ENCODE peak calls at places on chromosomes 7 and 10, in four cellular contexts. One of them, this sample, is unnamed.

GRCh38 chr7:587769-588168 is 68.1 kb upstream of the PDGFA start:
- DNase-seq in NCI-H1092 treated with DMSO at 0.1 percent for 48 hours: no peak
- DNase-seq in MV-4-11: no peak
- DNase-seq in fibroblast of the aortic adventitia: no peak
- DNase-seq in this sample: no peak

GRCh38 chr10:108598831-108599230 is 1324.5 kb downstream of the XPNPEP1 start:
- DNase-seq in NCI-H1092 treated with DMSO at 0.1 percent for 48 hours: no peak
- DNase-seq in MV-4-11: no peak
- DNase-seq in fibroblast of the aortic adventitia: no peak
- DNase-seq in this sample: no peak

GRCh38 chr7:135664046-135664589 is 1.8 kb downstream of the STMP1 start:
- DNase-seq in NCI-H1092 treated with DMSO at 0.1 percent for 48 hours: no peak
- DNase-seq in MV-4-11: peak; percentile 45
- DNase-seq in fibroblast of the aortic adventitia: peak; percentile 49
- DNase-seq in this sample: no peak

GRCh38 chr7:33062023-33062781 is at the start of gene NT5C3A:
- DNase-seq in NCI-H1092 treated with DMSO at 0.1 percent for 48 hours: peak; percentile 58
- DNase-seq in MV-4-11: no peak
- DNase-seq in fibroblast of the aortic adventitia: peak; percentile 35
- DNase-seq in this sample: peak; percentile 39

GRCh38 chr7:143376396-143376795 is 4.7 kb upstream of the ZYX start:
- DNase-seq in NCI-H1092 treated with DMSO at 0.1 percent for 48 hours: no peak
- DNase-seq in MV-4-11: peak; percentile 41
- DNase-seq in fibroblast of the aortic adventitia: no peak
- DNase-seq in this sample: no peak

GRCh38 chr7:87413951-87414381 is 61.5 kb downstream of the ABCB4 start:
- DNase-seq in NCI-H1092 treated with DMSO at 0.1 percent for 48 hours: no peak
- DNase-seq in MV-4-11: no peak
- DNase-seq in fibroblast of the aortic adventitia: peak; percentile 60
- DNase-seq in this sample: no peak

GRCh38 chr7:27051451-27051850 is 44.3 kb downstream of the HOXA1 start:
- DNase-seq in NCI-H1092 treated with DMSO at 0.1 percent for 48 hours: no peak
- DNase-seq in MV-4-11: no peak
- DNase-seq in fibroblast of the aortic adventitia: peak; percentile 33
- DNase-seq in this sample: no peak

GRCh38 chr7:127209886-127210285 is 42.9 kb downstream of the GRM8 start:
- DNase-seq in NCI-H1092 treated with DMSO at 0.1 percent for 48 hours: no peak
- DNase-seq in MV-4-11: no peak
- DNase-seq in fibroblast of the aortic adventitia: no peak
- DNase-seq in this sample: no peak

GRCh38 chr7:157633465-157634185 is 296.8 kb downstream of the DNAJB6 start:
- DNase-seq in NCI-H1092 treated with DMSO at 0.1 percent for 48 hours: no peak
- DNase-seq in MV-4-11: no peak
- DNase-seq in fibroblast of the aortic adventitia: no peak
- DNase-seq in this sample: no peak

GRCh38 chr7:132154248-132154647 is 422.0 kb downstream of the PLXNA4 start:
- DNase-seq in NCI-H1092 treated with DMSO at 0.1 percent for 48 hours: no peak
- DNase-seq in MV-4-11: no peak
- DNase-seq in fibroblast of the aortic adventitia: no peak
- DNase-seq in this sample: no peak

GRCh38 chr10:60348982-60349381 is 40.7 kb downstream of the ANK3 start:
- DNase-seq in NCI-H1092 treated with DMSO at 0.1 percent for 48 hours: no peak
- DNase-seq in MV-4-11: no peak
- DNase-seq in fibroblast of the aortic adventitia: peak; percentile 72
- DNase-seq in this sample: no peak

GRCh38 chr10:90652519-90652918 is 205.3 kb downstream of the HTR7 start:
- DNase-seq in NCI-H1092 treated with DMSO at 0.1 percent for 48 hours: no peak
- DNase-seq in MV-4-11: no peak
- DNase-seq in fibroblast of the aortic adventitia: peak; percentile 62
- DNase-seq in this sample: no peak

GRCh38 chr7:95691464-95691863 is 80.9 kb upstream of the DYNC1I1 start:
- DNase-seq in NCI-H1092 treated with DMSO at 0.1 percent for 48 hours: no peak
- DNase-seq in MV-4-11: no peak
- DNase-seq in fibroblast of the aortic adventitia: no peak
- DNase-seq in this sample: peak; percentile 47

GRCh38 chr10:63331586-63331985 is 134.2 kb downstream of the JMJD1C start:
- DNase-seq in NCI-H1092 treated with DMSO at 0.1 percent for 48 hours: no peak
- DNase-seq in MV-4-11: peak; percentile 25
- DNase-seq in fibroblast of the aortic adventitia: no peak
- DNase-seq in this sample: no peak

GRCh38 chr10:95423327-95424005 is 132.7 kb upstream of the PDLIM1 start:
- DNase-seq in NCI-H1092 treated with DMSO at 0.1 percent for 48 hours: no peak
- DNase-seq in MV-4-11: no peak
- DNase-seq in fibroblast of the aortic adventitia: no peak
- DNase-seq in this sample: peak; percentile 22

GRCh38 chr10:49761789-49762565 is at the start of gene OGDHL:
- DNase-seq in NCI-H1092 treated with DMSO at 0.1 percent for 48 hours: peak; percentile 58
- DNase-seq in MV-4-11: peak; percentile 54
- DNase-seq in fibroblast of the aortic adventitia: peak; percentile 27
- DNase-seq in this sample: peak; percentile 37

This sample was measured in NCI-H510A treated with DMSO at 0.1 percent for 48 hours.